ENCODE peak calls at places on chromosomes 1 and 21, in eight cellular contexts. C is CD4-positive, CD25-positive, alpha-beta regulatory T cell; J is NCI-H226; H is NCI-H345; T is stimulated activated naive CD4-positive, alpha-beta T cell treated with Interleukin-2 at 50 U/mL for 16 hours; Z is mucosa of gallbladder; W is NCI-H2029 treated with DMSO at 0.1 percent for 48 hours; K is activated naive CD4-positive, alpha-beta T cell treated with Interleukin-2 at 50 U/mL for 16 hours. G is an unnamed sample.

GRCh38 chr21:29390778-29391177 is 92.1 kb downstream of the BACH1 start:
- DNase-seq in J (no peak), W (no peak), Z (no peak), H (no peak), C (no peak), K (no peak), T (no peak), G (no peak)

GRCh38 chr1:245614476-245614875 is 459.7 kb downstream of the KIF26B start:
- DNase-seq in Z (no peak), C (no peak), J (no peak), H (no peak), W (no peak), K (no peak), T (no peak), G (no peak)

GRCh38 chr1:203531063-203531462 is 37.1 kb downstream of the OPTC start:
- DNase-seq in K (no peak), C (no peak), J (no peak), T (no peak), W (no peak), H (no peak), Z (no peak), G (no peak)

GRCh38 chr1:53982034-53982761 is 35.8 kb downstream of the LDLRAD1 start:
- DNase-seq in T (no peak), K (no peak), Z (peak; percentile 35), H (no peak), J (peak; percentile 78), C (no peak), W (no peak), G (no peak)

GRCh38 chr1:44243782-44244495 is 30.7 kb downstream of the DMAP1 start:
- DNase-seq in C (no peak), H (no peak), W (no peak), J (no peak), Z (no peak), K (no peak), T (no peak), G (no peak)

GRCh38 chr1:14649976-14650375 is 51.5 kb downstream of the KAZN start:
- DNase-seq in W (no peak), H (no peak), K (no peak), C (no peak), T (no peak), Z (no peak), J (no peak), G (no peak)

GRCh38 chr1:17721444-17721843 is 33.7 kb upstream of the ACTL8 start:
- DNase-seq in T (no peak), K (no peak), Z (no peak), J (no peak), H (no peak), C (no peak), W (no peak), G (no peak)

GRCh38 chr1:47333578-47333921 is at the start of gene CMPK1:
- DNase-seq in T (peak; percentile 72), Z (peak; percentile 88), J (peak; percentile 59), C (peak; percentile 70), H (peak; percentile 83), W (peak; percentile 96), K (peak; percentile 81), G (peak; percentile 86)

GRCh38 chr1:76198452-76198851 is 123.9 kb downstream of the ST6GALNAC3 start:
- DNase-seq in K (no peak), C (no peak), J (no peak), H (no peak), W (no peak), Z (no peak), T (no peak), G (no peak)

GRCh38 chr1:22452401-22452963 is 831 bp downstream of the ZBTB40 start:
- DNase-seq in H (peak; percentile 45), W (peak; percentile 31), K (peak; percentile 16), Z (peak; percentile 40), T (peak; percentile 2), C (no peak), J (peak; percentile 13), G (no peak)

GRCh38 chr1:15384301-15384901 is 25.3 kb upstream of the EFHD2 start:
- DNase-seq in K (no peak), W (no peak), J (no peak), C (no peak), H (no peak), T (no peak), Z (no peak), G (no peak)

GRCh38 chr1:199691540-199691939 is 336.0 kb upstream of the NR5A2 start:
- DNase-seq in J (peak; percentile 54), H (peak; percentile 34), C (no peak), K (no peak), W (peak; percentile 34), Z (no peak), T (no peak), G (no peak)

GRCh38 chr1:93554883-93555872 is 107.3 kb downstream of the FNBP1L start:
- DNase-seq in J (no peak), Z (no peak), K (no peak), W (no peak), H (no peak), T (no peak), C (no peak), G (no peak)

GRCh38 chr1:8818325-8818775 is 910 bp upstream of the RERE start:
- DNase-seq in H (peak; percentile 63), C (no peak), T (no peak), Z (peak; percentile 75), W (no peak), J (peak; percentile 15), K (no peak), G (no peak)

GRCh38 chr1:4713669-4714068 is 59.3 kb downstream of the AJAP1 start:
- DNase-seq in T (no peak), C (no peak), J (no peak), K (no peak), H (no peak), Z (no peak), W (no peak), G (no peak)

GRCh38 chr1:94926915-94927404 is at the start of gene CNN3:
- DNase-seq in C (peak; percentile 43), W (peak; percentile 60), J (peak; percentile 95), H (peak; percentile 94), T (peak; percentile 54), K (peak; percentile 68), Z (peak; percentile 92), G (peak; percentile 78)

GRCh38 chr1:147620543-147620942 is 49.8 kb downstream of the ACP6 start:
- DNase-seq in H (no peak), C (no peak), J (no peak), W (no peak), K (no peak), Z (no peak), T (no peak), G (no peak)

GRCh38 chr1:74858136-74858535 is 125.2 kb downstream of the TYW3 start:
- DNase-seq in J (no peak), Z (no peak), T (no peak), K (no peak), W (no peak), C (no peak), H (no peak), G (no peak)

GRCh38 chr1:52365091-52365745 is 787 bp downstream of the CC2D1B start:
- DNase-seq in Z (peak; percentile 27), K (peak; percentile 22), W (peak; percentile 69), T (no peak), J (peak; percentile 70), C (peak; percentile 15), H (no peak), G (no peak)